ENCODE peak calls at places on chromosome 12, in nine cellular contexts. Z is choroid plexus epithelial cell, I is heart right ventricle, H is astrocyte of the spinal cord, D is Peyer's patch, N is mammary epithelial cell, X is AG09309, F is stomach, S is pancreas. M is an unnamed sample.

GRCh38 chr12:71708658-71709057 is 22.8 kb downstream of the TMEM19 start:
- DNase-seq in Z (no peak), I (no peak), H (no peak), D (no peak), N (peak), X (no peak), F (no peak), S (no peak), M (no peak)

GRCh38 chr12:126397071-126397571 is 1331.9 kb downstream of the AACS start:
- DNase-seq in Z (no peak), I (no peak), H (peak), D (no peak), N (no peak), X (no peak), F (no peak), S (no peak), M (peak)

GRCh38 chr12:67697443-67697842 is 48.9 kb downstream of the DYRK2 start:
- DNase-seq in Z (no peak), I (no peak), H (peak), D (no peak), N (peak), X (no peak), F (no peak), S (no peak), M (peak)

GRCh38 chr12:93003540-93004239 is 74.6 kb upstream of the EEA1 start:
- DNase-seq in Z (no peak), I (no peak), H (no peak), D (no peak), N (no peak), X (no peak), F (no peak), S (no peak), M (no peak)

GRCh38 chr12:43835656-43836454 is at the start of gene TMEM117:
- DNase-seq in Z (peak), I (peak), H (peak), D (peak), N (peak), X (no peak), F (peak), S (peak), M (peak)

GRCh38 chr12:109504068-109504467 is 26.6 kb downstream of the UBE3B start:
- DNase-seq in Z (no peak), I (no peak), H (no peak), D (no peak), N (no peak), X (no peak), F (no peak), S (no peak), M (no peak)

GRCh38 chr12:130689408-130690405 is 26.4 kb downstream of the RIMBP2 start:
- DNase-seq in Z (no peak), I (no peak), H (no peak), D (no peak), N (no peak), X (no peak), F (no peak), S (no peak), M (no peak)

GRCh38 chr12:123035841-123036240 is 55.4 kb downstream of the ARL6IP4 start:
- DNase-seq in Z (no peak), I (no peak), H (no peak), D (no peak), N (no peak), X (no peak), F (no peak), S (no peak), M (no peak)

GRCh38 chr12:102417055-102417454 is 63.3 kb downstream of the IGF1 start:
- DNase-seq in Z (no peak), I (no peak), H (no peak), D (no peak), N (no peak), X (no peak), F (no peak), S (no peak), M (no peak)

GRCh38 chr12:126144603-126145002 is 1079.4 kb downstream of the AACS start:
- DNase-seq in Z (no peak), I (no peak), H (no peak), D (no peak), N (no peak), X (no peak), F (no peak), S (no peak), M (no peak)

DNA sequence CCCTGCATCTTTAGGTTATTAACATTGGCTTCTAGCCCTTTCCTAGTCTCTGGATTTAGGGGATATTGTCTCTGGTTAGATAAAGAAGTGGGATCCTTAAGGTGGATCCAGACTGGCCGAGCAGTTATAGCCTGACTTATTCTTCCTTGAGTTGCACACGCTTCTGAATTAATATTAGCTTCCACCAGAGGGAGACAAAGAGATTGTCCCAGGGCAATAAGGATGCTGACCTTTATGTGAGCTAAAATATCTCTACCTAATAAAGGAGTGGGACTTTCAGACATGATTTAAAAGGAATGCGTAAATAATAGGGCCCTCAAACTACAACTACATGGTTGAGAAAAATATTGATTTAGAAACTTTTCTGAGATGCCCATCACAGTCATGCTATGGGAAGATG is 139.7 kb downstream of the SLCO1B3 start:
- DNase-seq in Z (peak), I (no peak), H (peak), D (no peak), N (peak), X (no peak), F (no peak), S (no peak), M (peak)
- TF ChIP-seq CTCF in Z (peak), I (peak), H (peak), D (peak), N (peak), X (peak), F (no peak), S (no peak), M (peak)

GRCh38 chr12:103673891-103674375 is 86.9 kb downstream of the STAB2 start:
- DNase-seq in Z (no peak), I (no peak), H (no peak), D (peak), N (no peak), X (no peak), F (no peak), S (no peak), M (no peak)

GRCh38 chr12:103673487-103673886 is 86.4 kb downstream of the STAB2 start:
- DNase-seq in Z (no peak), I (no peak), H (no peak), D (no peak), N (no peak), X (no peak), F (no peak), S (no peak), M (no peak)

GRCh38 chr12:103671367-103671766 is 84.3 kb downstream of the STAB2 start:
- DNase-seq in Z (no peak), I (no peak), H (no peak), D (no peak), N (no peak), X (no peak), F (no peak), S (no peak), M (no peak)

GRCh38 chr12:103668520-103668919 is 81.4 kb downstream of the STAB2 start:
- DNase-seq in Z (no peak), I (no peak), H (no peak), D (no peak), N (no peak), X (no peak), F (no peak), S (no peak), M (no peak)

GRCh38 chr12:103672401-103673119 is 85.5 kb downstream of the STAB2 start:
- DNase-seq in Z (no peak), I (no peak), H (no peak), D (no peak), N (no peak), X (no peak), F (no peak), S (no peak), M (no peak)
- H3K4me3 ChIP-seq in Z (no peak), I (no peak), H (no peak), D (no peak), N (no peak), X (no peak), F (no peak), S (no peak), M (no peak)

DNA sequence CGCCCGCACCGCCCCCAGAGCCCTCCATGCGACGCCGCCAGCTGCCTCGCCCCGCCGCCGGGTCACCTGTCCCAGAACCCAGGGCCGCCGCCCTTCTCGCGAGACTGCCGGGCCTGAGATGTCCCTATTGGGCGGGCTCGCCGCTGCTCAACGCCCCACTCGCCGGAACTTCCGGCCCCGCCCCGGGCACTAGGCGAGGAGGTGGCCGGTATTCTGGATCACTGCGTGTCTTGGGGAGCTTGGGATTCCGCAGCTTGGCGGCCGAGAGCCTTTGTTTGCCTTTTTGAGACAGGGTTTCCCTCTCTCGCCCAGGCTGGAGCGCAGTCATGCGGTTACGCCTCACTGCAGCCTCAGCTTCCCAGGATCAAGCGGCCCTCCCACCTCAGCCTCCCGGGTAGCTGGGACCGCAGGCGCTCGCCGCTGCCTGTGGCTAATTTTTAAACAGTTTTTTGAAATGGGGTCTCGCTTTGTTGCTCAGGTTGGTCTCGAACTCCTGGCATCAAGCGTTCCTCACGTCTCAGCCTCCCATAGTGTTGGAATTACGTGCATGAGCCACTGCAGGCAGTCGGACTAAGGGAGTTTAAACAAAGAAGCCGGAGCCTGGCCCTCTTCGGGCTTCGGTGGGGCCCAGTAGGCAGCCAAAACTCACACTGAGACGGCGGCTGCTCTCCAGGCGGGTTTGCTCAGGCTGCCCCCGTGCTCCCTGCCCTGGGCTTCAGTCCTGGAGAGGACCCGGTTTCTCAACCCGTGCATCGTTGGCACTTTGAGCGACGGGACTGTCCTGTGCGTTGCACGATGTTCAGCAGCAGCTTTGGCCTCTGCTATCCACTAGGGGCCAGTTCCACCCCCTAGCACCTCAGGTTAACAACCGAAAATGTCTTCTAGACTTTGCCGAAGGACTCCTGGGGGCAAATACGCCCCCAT is at the start of gene SLC15A4:
- DNase-seq in Z (peak), I (peak), H (peak), D (peak), N (peak), X (peak), F (peak), S (peak), M (peak)
- TF ChIP-seq CTCF in Z (peak), I (no peak), H (peak), D (no peak), N (peak), X (peak), F (no peak), S (no peak), M (peak)

GRCh38 chr12:85280138-85280983 is at the start of gene ALX1:
- DNase-seq in Z (peak), I (no peak), H (peak), D (peak), N (peak), X (no peak), F (no peak), S (no peak), M (no peak)
- H3K4me3 ChIP-seq in Z (peak), I (peak), H (peak), D (peak), N (no peak), X (peak), F (peak), S (peak), M (no peak)

GRCh38 chr12:54287316-54288157 is 7.0 kb downstream of the HNRNPA1 start:
- DNase-seq in Z (no peak), I (no peak), H (no peak), D (no peak), N (no peak), X (no peak), F (no peak), S (no peak), M (no peak)

GRCh38 chr12:54280401-54281260 is at the start of gene HNRNPA1:
- DNase-seq in Z (peak), I (peak), H (peak), D (peak), N (peak), X (peak), F (peak), S (peak), M (peak)

GRCh38 chr12:54282949-54283593 is 2.5 kb downstream of the HNRNPA1 start:
- DNase-seq in Z (no peak), I (no peak), H (no peak), D (no peak), N (no peak), X (no peak), F (no peak), S (no peak), M (no peak)

GRCh38 chr12:54286042-54286931 is 5.8 kb downstream of the HNRNPA1 start:
- DNase-seq in Z (no peak), I (no peak), H (no peak), D (no peak), N (peak), X (no peak), F (no peak), S (no peak), M (no peak)

GRCh38 chr12:54285150-54286041 is 4.9 kb downstream of the HNRNPA1 start:
- DNase-seq in Z (no peak), I (no peak), H (no peak), D (no peak), N (no peak), X (no peak), F (no peak), S (no peak), M (no peak)
- TF ChIP-seq CTCF in Z (peak), I (peak), H (peak), D (peak), N (peak), X (peak), F (no peak), S (no peak), M (peak)

GRCh38 chr12:100716658-100716948 is 78.0 kb upstream of the ANO4 start:
- DNase-seq in Z (peak), I (no peak), H (peak), D (no peak), N (no peak), X (no peak), F (no peak), S (no peak), M (no peak)
- H3K4me3 ChIP-seq in Z (peak), I (peak), H (peak), D (no peak), N (peak), X (peak), F (peak), S (no peak), M (no peak)

GRCh38 chr12:3671330-3672112 is 81.4 kb downstream of the CRACR2A start:
- DNase-seq in Z (no peak), I (no peak), H (no peak), D (no peak), N (peak), X (no peak), F (no peak), S (no peak), M (no peak)

GRCh38 chr12:3677609-3678008 is 75.3 kb downstream of the CRACR2A start:
- DNase-seq in Z (no peak), I (no peak), H (no peak), D (no peak), N (no peak), X (no peak), F (no peak), S (no peak), M (no peak)

GRCh38 chr12:3670083-3670620 is 82.8 kb downstream of the CRACR2A start:
- DNase-seq in Z (no peak), I (no peak), H (peak), D (no peak), N (peak), X (no peak), F (no peak), S (no peak), M (no peak)

GRCh38 chr12:3672113-3672509 is 80.8 kb downstream of the CRACR2A start:
- DNase-seq in Z (peak), I (no peak), H (no peak), D (no peak), N (no peak), X (no peak), F (no peak), S (no peak), M (no peak)

GRCh38 chr12:3673960-3674708 is 78.8 kb downstream of the CRACR2A start:
- DNase-seq in Z (no peak), I (no peak), H (no peak), D (no peak), N (no peak), X (no peak), F (no peak), S (no peak), M (no peak)
- TF ChIP-seq CTCF in Z (no peak), I (no peak), H (no peak), D (no peak), N (no peak), X (no peak), F (no peak), S (no peak), M (no peak)

DNA sequence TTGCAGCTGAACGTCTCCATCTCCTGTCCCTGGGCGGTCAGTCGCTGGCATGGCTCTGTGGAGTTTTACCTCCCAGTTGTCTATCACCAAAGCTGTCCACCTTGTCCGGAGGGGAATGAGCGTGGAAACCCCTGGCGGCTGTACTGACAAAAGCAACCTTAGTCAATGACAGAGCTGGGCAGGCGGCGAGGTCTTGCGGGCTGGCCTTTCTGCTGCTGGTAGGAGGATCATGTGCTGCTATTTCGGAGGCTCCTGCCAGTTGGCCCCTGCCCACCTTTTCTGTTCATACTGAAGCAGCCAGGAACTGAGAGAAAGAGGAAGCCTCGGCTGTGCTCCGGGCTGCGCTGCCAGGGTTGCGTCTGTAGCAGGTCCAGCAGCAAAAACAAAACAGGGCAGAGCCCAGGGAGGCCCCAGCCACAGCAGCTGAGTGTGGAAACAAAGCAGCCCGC is 57.7 kb downstream of the HMGA2 start:
- DNase-seq in Z (peak), I (peak), H (peak), D (peak), N (no peak), X (no peak), F (peak), S (peak), M (peak)
- H3K4me3 ChIP-seq in Z (peak), I (peak), H (peak), D (no peak), N (no peak), X (peak), F (peak), S (peak), M (peak)

GRCh38 chr12:65280306-65280705 is 1.8 kb downstream of the MSRB3 start:
- DNase-seq in Z (peak), I (no peak), H (peak), D (no peak), N (no peak), X (no peak), F (no peak), S (no peak), M (no peak)

GRCh38 chr12:65277994-65278575 is 398 bp upstream of the MSRB3 start:
- DNase-seq in Z (no peak), I (no peak), H (peak), D (no peak), N (no peak), X (no peak), F (no peak), S (no peak), M (no peak)

GRCh38 chr12:65279387-65280112 is 1.1 kb downstream of the MSRB3 start:
- DNase-seq in Z (peak), I (no peak), H (peak), D (no peak), N (no peak), X (no peak), F (no peak), S (no peak), M (no peak)

GRCh38 chr12:65278576-65279386 is at the start of gene MSRB3:
- DNase-seq in Z (peak), I (peak), H (peak), D (peak), N (peak), X (peak), F (peak), S (peak), M (peak)

GRCh38 chr12:65282840-65283239 is 4.4 kb downstream of the MSRB3 start:
- DNase-seq in Z (peak), I (no peak), H (no peak), D (no peak), N (no peak), X (no peak), F (no peak), S (no peak), M (no peak)
- TF ChIP-seq CTCF in Z (no peak), I (no peak), H (no peak), D (no peak), N (peak), X (no peak), F (no peak), S (no peak), M (no peak)

GRCh38 chr12:53451661-53452158 is at the start of gene PCBP2:
- DNase-seq in Z (peak), I (peak), H (peak), D (peak), N (peak), X (peak), F (peak), S (peak), M (peak)

GRCh38 chr12:53453953-53454640 is 2.2 kb downstream of the PCBP2 start:
- DNase-seq in Z (peak), I (no peak), H (no peak), D (no peak), N (no peak), X (no peak), F (no peak), S (no peak), M (no peak)

GRCh38 chr12:53456654-53457366 is 4.9 kb downstream of the PCBP2 start:
- DNase-seq in Z (no peak), I (no peak), H (no peak), D (no peak), N (no peak), X (no peak), F (no peak), S (no peak), M (no peak)

GRCh38 chr12:53452159-53453077 is 516 bp downstream of the PCBP2 start:
- DNase-seq in Z (peak), I (peak), H (peak), D (peak), N (peak), X (peak), F (peak), S (peak), M (peak)

DNA sequence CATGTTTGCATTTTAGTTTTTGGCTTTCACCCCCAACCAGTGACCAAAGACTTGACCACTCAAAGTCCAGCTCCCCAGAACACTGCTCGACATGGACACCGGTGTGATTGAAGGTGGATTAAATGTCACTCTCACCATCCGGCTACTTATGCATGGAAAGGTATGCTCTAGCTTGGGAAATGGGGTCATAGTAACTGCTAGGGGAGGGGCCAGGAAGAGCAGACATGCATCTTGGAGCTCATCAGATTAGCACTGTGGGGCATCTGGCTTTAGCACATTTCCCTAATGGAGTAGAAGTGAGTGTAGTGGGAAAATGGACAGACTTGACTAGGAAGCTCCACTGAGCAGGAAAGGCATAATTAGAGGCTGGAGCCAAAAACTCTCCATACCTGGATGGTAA is 2.8 kb downstream of the PCBP2 start:
- DNase-seq in Z (no peak), I (no peak), H (no peak), D (no peak), N (no peak), X (no peak), F (no peak), S (no peak), M (no peak)
- H3K4me3 ChIP-seq in Z (peak), I (no peak), H (no peak), D (no peak), N (no peak), X (no peak), F (peak), S (no peak), M (no peak)

M was measured in GM12865.